ENCODE peak calls at places on chromosomes 7 and 10, in seven cellular contexts. X is neural progenitor cell, Z is transverse colon, J is upper lobe of right lung, Y is cardiac muscle cell, W is PC-9, E is WERI-Rb-1. U is an unnamed sample. For H3K27me3, the result is how much of the 10 kb centered on the place peaks cover.

GRCh38 chr7:2520131-2520807 is 695 bp downstream of the LFNG start:
- DNase-seq in W (peak), Z (peak), X (peak), E (peak), J (no peak), Y (no peak), U (no peak)

GRCh38 chr10:27998954-27999275 is at the start of gene ODAD2:
- DNase-seq in W (no peak), Y (no peak), J (no peak), Z (no peak), X (no peak), E (no peak), U (no peak)

GRCh38 chr7:25967278-25968204 is 184.5 kb upstream of the NFE2L3 start:
- DNase-seq in E (no peak), W (no peak), J (no peak), X (no peak), Y (no peak), Z (no peak), U (no peak)

GRCh38 chr7:98282727-98283126 is 1.2 kb downstream of the BRI3 start:
- DNase-seq in X (no peak), J (no peak), E (no peak), Z (no peak), W (no peak), Y (no peak), U (no peak)

GRCh38 chr10:133298466-133298865 is 10.2 kb downstream of the TUBGCP2 start:
- DNase-seq in W (no peak), J (no peak), Y (no peak), Z (no peak), X (no peak), E (no peak), U (no peak)

GRCh38 chr10:121284952-121285351 is 313.3 kb downstream of the FGFR2 start:
- DNase-seq in W (no peak), Y (peak), X (no peak), Z (no peak), J (no peak), E (no peak), U (no peak)

GRCh38 chr10:42809670-42810069 is 27.1 kb downstream of the BMS1 start:
- DNase-seq in E (no peak), Z (no peak), Y (no peak), W (no peak), J (no peak), X (no peak), U (no peak)

GRCh38 chr7:135672560-135673359 is 10.4 kb downstream of the STMP1 start:
- DNase-seq in X (peak), W (peak), J (no peak), Y (peak), E (peak), Z (no peak), U (no peak)

GRCh38 chr10:122688293-122688989 is 11.2 kb downstream of the C10orf120 start:
- DNase-seq in E (no peak), Y (peak), W (peak), X (no peak), Z (no peak), J (no peak), U (no peak)

DNA sequence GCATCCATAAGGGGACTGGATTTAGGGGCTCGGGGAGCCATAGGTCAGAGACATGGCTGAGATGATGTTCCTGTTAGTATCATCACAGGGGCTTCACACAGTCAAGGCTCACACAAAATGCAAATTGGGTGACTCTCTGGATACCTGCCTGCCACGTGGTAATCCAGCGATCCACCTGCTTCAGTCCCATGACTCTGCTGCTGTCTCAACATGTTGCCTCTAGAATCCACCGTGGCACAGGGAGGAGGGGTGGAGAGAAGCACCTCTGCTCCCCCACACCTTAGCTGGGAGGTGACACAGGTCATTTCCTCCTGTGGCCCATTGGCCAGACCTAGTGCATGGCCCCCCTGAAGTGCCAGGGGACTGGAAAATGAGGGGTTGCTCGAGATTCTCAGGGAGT is 83.1 kb downstream of the CDH23 start:
- DNase-seq in J (no peak), W (no peak), E (no peak), Z (no peak), Y (no peak), X (no peak), U (no peak)
- H3K27me3 ChIP-seq in J (under half), W (under half), E (under half), Z (under half), Y (under half), X (under half), U (under half)

DNA sequence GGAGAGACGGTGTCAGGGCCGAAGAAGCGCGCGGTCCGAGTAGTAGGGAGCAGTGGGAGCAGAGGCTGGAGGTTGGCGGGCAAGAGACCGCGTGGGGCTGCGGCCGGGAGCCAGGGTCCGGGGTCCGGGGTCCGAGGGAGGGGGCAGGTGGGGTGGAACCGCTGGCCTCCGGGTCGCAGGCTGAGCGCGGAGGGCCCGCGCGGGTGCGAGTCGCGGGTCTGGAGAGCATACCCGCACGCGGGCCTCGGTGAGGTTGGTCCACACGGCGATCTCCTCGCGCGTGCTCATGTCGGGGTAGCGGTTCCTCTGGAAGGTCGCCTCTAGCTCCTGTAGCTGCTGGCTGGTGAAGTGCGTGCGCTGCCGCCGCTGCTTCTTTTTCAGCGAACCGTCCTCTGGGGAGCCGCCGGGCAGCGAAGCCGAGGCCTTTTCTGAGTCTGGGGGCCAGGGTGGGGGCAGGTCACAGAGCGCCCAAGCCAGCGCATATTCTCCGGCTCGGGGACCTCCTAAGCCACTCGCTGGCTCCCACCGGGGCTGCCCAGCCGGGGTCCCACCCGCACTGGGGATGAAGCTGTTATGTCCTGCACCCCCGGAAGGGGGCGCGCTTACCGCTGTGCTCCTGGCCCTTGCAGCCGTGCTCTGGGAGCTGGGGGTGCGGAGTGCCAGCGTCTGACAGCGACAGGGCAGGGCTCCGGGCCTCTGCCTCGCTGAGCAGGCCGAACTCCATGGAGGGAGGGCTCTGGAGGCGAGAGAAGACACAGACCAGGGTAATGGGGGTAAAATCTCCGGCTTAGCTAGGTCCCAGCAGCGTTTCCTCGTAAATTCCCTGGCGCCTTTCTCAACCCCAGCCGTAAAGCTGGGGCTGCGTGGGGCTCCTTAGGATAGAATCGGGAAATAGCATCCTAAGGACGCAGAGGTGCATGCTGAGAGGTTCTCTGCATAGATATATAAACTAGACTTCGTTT is 5.5 kb downstream of the ELOVL3 start:
- DNase-seq in X (peak), Z (peak), J (peak), W (peak), E (peak), Y (peak), U (no peak)
- H3K27me3 ChIP-seq in X (half or more), Z (half or more), J (under half), W (under half), E (under half), Y (under half), U (under half)

GRCh38 chr7:122849297-122849696 is 37.0 kb downstream of the CADPS2 start:
- DNase-seq in X (no peak), W (no peak), J (no peak), Z (no peak), E (no peak), Y (no peak), U (no peak)

GRCh38 chr7:122845286-122845685 is 41.0 kb downstream of the CADPS2 start:
- DNase-seq in Y (no peak), Z (no peak), X (no peak), W (no peak), J (no peak), E (no peak), U (no peak)

GRCh38 chr7:122846591-122846990 is 39.7 kb downstream of the CADPS2 start:
- DNase-seq in Y (no peak), Z (no peak), J (no peak), X (no peak), W (no peak), E (no peak), U (no peak)

GRCh38 chr7:122850528-122850927 is 35.7 kb downstream of the CADPS2 start:
- DNase-seq in J (no peak), Y (no peak), W (no peak), X (no peak), Z (no peak), E (no peak), U (no peak)

GRCh38 chr7:122847871-122848473 is 38.3 kb downstream of the CADPS2 start:
- DNase-seq in Y (no peak), E (no peak), Z (no peak), J (no peak), X (peak), W (no peak), U (no peak)
- H3K27me3 ChIP-seq in Y (under half), E (under half), Z (under half), J (under half), X (under half), W (under half), U (under half)

DNA sequence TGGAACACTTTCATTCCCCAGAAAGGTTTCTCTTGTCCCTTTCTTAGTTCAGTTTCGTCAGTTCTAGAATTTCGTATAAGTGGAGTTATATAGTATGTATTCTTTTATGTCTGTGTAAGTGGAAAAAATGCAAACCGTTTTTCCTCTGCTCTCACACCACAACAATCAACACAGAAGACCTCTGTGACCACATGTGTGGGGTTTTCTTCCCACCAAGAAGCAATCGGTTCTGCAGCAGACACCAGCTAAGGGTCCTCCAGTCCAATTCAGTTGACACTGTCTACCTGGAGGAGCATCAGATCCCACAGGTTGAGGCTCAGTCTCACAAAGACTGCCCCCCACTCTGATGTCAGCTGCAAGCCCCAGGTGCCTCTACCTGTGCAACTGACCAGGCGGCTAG is 6.2 kb downstream of the CDC123 start:
- DNase-seq in X (no peak), E (no peak), W (no peak), J (no peak), Z (no peak), Y (no peak), U (no peak)
- H3K27me3 ChIP-seq in X (under half), E (under half), W (under half), J (under half), Z (under half), Y (under half), U (under half)

DNA sequence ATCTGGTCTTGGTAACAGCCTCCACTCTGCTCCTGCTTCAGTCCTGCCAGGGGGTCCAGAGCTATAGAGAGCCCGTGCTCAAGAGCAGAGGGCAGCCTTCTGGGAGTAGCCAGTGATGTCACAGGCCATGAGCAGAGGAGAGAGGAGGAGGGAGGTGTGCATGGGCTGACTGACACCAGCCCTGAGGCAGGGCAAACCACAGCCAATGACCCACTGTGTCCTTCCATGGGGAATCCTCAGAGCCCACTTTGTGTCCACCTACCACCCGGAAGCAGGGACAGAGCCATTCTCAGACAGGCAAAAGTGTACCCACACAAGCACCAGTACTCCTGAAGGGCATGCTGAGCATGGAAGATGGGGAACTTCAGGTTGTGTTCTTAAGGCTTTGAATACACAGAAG is at the start of gene PAX4:
- DNase-seq in E (no peak), Y (no peak), Z (no peak), X (no peak), J (no peak), W (no peak), U (no peak)
- H3K27me3 ChIP-seq in E (under half), Y (half or more), Z (half or more), X (half or more), J (under half), W (half or more), U (under half)

GRCh38 chr10:75294518-75294865 is 58.7 kb upstream of the COMTD1 start:
- DNase-seq in X (peak), E (peak), J (peak), W (no peak), Z (no peak), Y (no peak), U (peak)
- H3K27me3 ChIP-seq in X (half or more), E (under half), J (under half), W (under half), Z (under half), Y (under half), U (under half)

GRCh38 chr10:101231092-101231491 is 1.8 kb upstream of the LBX1 start:
- DNase-seq in Z (no peak), E (no peak), J (no peak), W (no peak), Y (no peak), X (no peak), U (no peak)

GRCh38 chr10:101230185-101230917 is 1.1 kb upstream of the LBX1 start:
- DNase-seq in X (no peak), W (no peak), E (peak), Z (no peak), Y (no peak), J (no peak), U (no peak)

GRCh38 chr10:101227765-101228681 is 1.2 kb downstream of the LBX1 start:
- DNase-seq in Z (no peak), W (no peak), J (no peak), X (peak), E (peak), Y (no peak), U (no peak)

GRCh38 chr10:101228682-101229274 is 485 bp downstream of the LBX1 start:
- DNase-seq in Z (no peak), E (peak), Y (no peak), J (no peak), W (no peak), X (peak), U (no peak)

GRCh38 chr10:101229275-101230184 is at the start of gene LBX1:
- DNase-seq in J (no peak), W (no peak), Y (no peak), E (peak), Z (no peak), X (peak), U (no peak)
- H3K27me3 ChIP-seq in J (half or more), W (under half), Y (half or more), E (under half), Z (half or more), X (half or more), U (half or more)

GRCh38 chr10:124173298-124173900 is 80.0 kb upstream of the CHST15 start:
- DNase-seq in W (no peak), Z (no peak), X (no peak), E (no peak), J (no peak), Y (no peak), U (peak)
- H3K27me3 ChIP-seq in W (under half), Z (under half), X (under half), E (under half), J (under half), Y (under half), U (under half)

U was measured in ascending aorta.